ENCODE peak calls at places on chromosomes 6 and 20, in nine cellular contexts. O is natural killer cell; T is activated CD4-positive, alpha-beta T cell treated with anti-CD3 and anti-CD28 coated beads for 1 hour; C is naive thymus-derived CD8-positive, alpha-beta T cell; R is body of pancreas; U is stimulated activated naive B cell treated with anti-CD40 and anti-IgM and Interleukin-4, amounts not matched to agents 10 μg/mL and 1 μg/mL and 100 μg/mL, for 72 hours; Z is NCI-H1048; L is epithelial cell of prostate; M is T-helper 22 cell. K is an unnamed sample.

GRCh38 chr6:28311139-28311823 is 24.7 kb downstream of the ZSCAN31 start:
- DNase-seq in C (no peak), O (no peak), L (no peak), M (no peak), Z (no peak), R (no peak), U (no peak), T (no peak), K (no peak)

GRCh38 chr6:35052694-35053565 is 88.2 kb downstream of the TCP11 start:
- DNase-seq in M (no peak), T (no peak), U (no peak), O (no peak), Z (no peak), R (no peak), C (no peak), L (no peak), K (no peak)

GRCh38 chr6:131199568-131200272 is 64.5 kb downstream of the AKAP7 start:
- DNase-seq in O (peak), Z (peak), T (peak), M (peak), C (peak), L (peak), R (peak), U (peak), K (peak)

GRCh38 chr20:63978319-63979220 is 872 bp downstream of the SAMD10 start:
- DNase-seq in U (peak), M (peak), O (peak), R (peak), Z (no peak), T (peak), L (no peak), C (no peak), K (peak)

GRCh38 chr6:33702345-33702977 is 9.0 kb downstream of the UQCC2 start:
- DNase-seq in O (no peak), M (no peak), T (no peak), U (no peak), C (no peak), Z (no peak), R (peak), L (no peak), K (no peak)

GRCh38 chr20:49247792-49248191 is 28.6 kb downstream of the DDX27 start:
- DNase-seq in M (no peak), T (no peak), R (no peak), C (no peak), Z (no peak), O (no peak), U (no peak), L (no peak), K (no peak)

GRCh38 chr6:12836009-12836408 is 119.4 kb downstream of the PHACTR1 start:
- DNase-seq in L (no peak), O (no peak), U (no peak), T (no peak), C (no peak), M (no peak), R (no peak), Z (no peak), K (no peak)

GRCh38 chr6:137363805-137364138 is 130.4 kb downstream of the OLIG3 start:
- DNase-seq in M (no peak), U (no peak), R (no peak), L (no peak), T (no peak), C (no peak), O (no peak), Z (no peak), K (no peak)

GRCh38 chr6:14040042-14040441 is 77.5 kb upstream of the CD83 start:
- DNase-seq in Z (no peak), O (no peak), U (no peak), M (no peak), T (no peak), R (no peak), C (no peak), L (no peak), K (no peak)

GRCh38 chr6:51843470-51844390 is 243.7 kb downstream of the PKHD1 start:
- DNase-seq in C (no peak), O (no peak), L (no peak), M (no peak), R (no peak), Z (no peak), U (no peak), T (no peak), K (no peak)

GRCh38 chr6:15039136-15039535 is 206.7 kb upstream of the JARID2 start:
- DNase-seq in T (no peak), U (no peak), M (no peak), R (no peak), Z (no peak), C (no peak), L (no peak), O (no peak), K (no peak)

GRCh38 chr6:35024601-35025054 is 116.5 kb downstream of the TCP11 start:
- DNase-seq in T (no peak), U (no peak), Z (peak), C (no peak), O (no peak), R (peak), M (no peak), L (peak), K (no peak)

GRCh38 chr6:163645560-163645959 is 231.0 kb downstream of the QKI start:
- DNase-seq in O (no peak), M (no peak), R (no peak), U (no peak), C (no peak), Z (no peak), T (no peak), L (no peak), K (no peak)

GRCh38 chr6:44221291-44221960 is 2.0 kb upstream of the SLC29A1 start:
- DNase-seq in M (peak), R (peak), Z (peak), U (peak), T (peak), C (peak), O (peak), L (no peak), K (peak)

GRCh38 chr20:53136473-53136872 is 164.3 kb downstream of the TSHZ2 start:
- DNase-seq in Z (no peak), U (no peak), O (no peak), M (no peak), T (no peak), L (no peak), C (no peak), R (no peak), K (no peak)

GRCh38 chr6:50826803-50827202 is 8.1 kb downstream of the TFAP2B start:
- DNase-seq in L (no peak), T (no peak), Z (no peak), U (no peak), M (no peak), R (no peak), O (no peak), C (no peak), K (no peak)

GRCh38 chr6:118606268-118606667 is 45.1 kb downstream of the CEP85L start:
- DNase-seq in R (no peak), Z (no peak), M (no peak), L (no peak), U (no peak), O (no peak), T (no peak), C (no peak), K (no peak)

GRCh38 chr20:30168025-30168799 is 1089.3 kb upstream of the DEFB115 start:
- DNase-seq in U (peak), O (peak), T (peak), R (peak), Z (no peak), M (no peak), L (no peak), C (peak), K (no peak)

K was measured in GM19239.